ENCODE peak calls at places on chromosomes 16 and 17, in ten cellular contexts. O is fibroblast of lung; Y is fibroblast of mammary gland; P is CD8-positive, alpha-beta T cell; Q is ovary; X is lower leg skin; C is cardiac muscle cell; K is D341Med; L is fibroblast of pulmonary artery; S is psoas muscle. F is an unnamed sample.

GRCh38 chr16:47139561-47140185 is 4.1 kb downstream of the NETO2 start:
- DNase-seq in K (no peak), O (peak), P (no peak), S (no peak), X (no peak), Y (peak), C (no peak), L (no peak), Q (no peak), F (no peak)

GRCh38 chr16:14499110-14499509 is 130.9 kb downstream of the PARN start:
- DNase-seq in P (no peak), K (no peak), S (no peak), O (no peak), Y (no peak), X (no peak), L (no peak), C (no peak), Q (no peak), F (no peak)

GRCh38 chr17:5785867-5786509 is 201.7 kb upstream of the NLRP1 start:
- DNase-seq in Q (no peak), K (no peak), O (peak), S (no peak), C (no peak), L (peak), Y (peak), P (no peak), X (no peak), F (no peak)

GRCh38 chr16:31754998-31755615 is 118.5 kb upstream of the ZNF267 start:
- DNase-seq in Q (no peak), L (peak), C (no peak), S (no peak), X (no peak), O (no peak), K (no peak), Y (no peak), P (no peak), F (no peak)

GRCh38 chr16:14649816-14650215 is 17.1 kb downstream of the BFAR start:
- DNase-seq in K (no peak), Q (no peak), L (no peak), S (no peak), Y (no peak), C (no peak), O (no peak), P (no peak), X (no peak), F (no peak)

GRCh38 chr16:29961127-29961478 is 776 bp upstream of the TMEM219 start:
- DNase-seq in S (no peak), X (no peak), O (no peak), L (no peak), K (peak), P (no peak), C (no peak), Y (no peak), Q (no peak), F (no peak)

GRCh38 chr17:49779730-49780220 is 8.7 kb upstream of the KAT7 start:
- DNase-seq in Q (peak), P (no peak), S (no peak), K (peak), C (peak), O (peak), Y (peak), L (peak), X (no peak), F (peak)

GRCh38 chr17:59165933-59166342 is 10.4 kb downstream of the PRR11 start:
- DNase-seq in C (peak), O (peak), P (peak), S (no peak), Q (no peak), X (no peak), Y (peak), K (peak), L (peak), F (no peak)

GRCh38 chr17:67862614-67863217 is 37.4 kb downstream of the BPTF start:
- DNase-seq in L (no peak), P (no peak), O (no peak), X (no peak), Y (no peak), C (no peak), S (no peak), K (no peak), Q (no peak), F (no peak)

GRCh38 chr17:62644487-62645173 is 17.2 kb downstream of the MRC2 start:
- DNase-seq in Y (no peak), K (peak), S (no peak), P (no peak), L (no peak), C (no peak), X (no peak), O (no peak), Q (no peak), F (no peak)

GRCh38 chr16:57025941-57026777 is 36.8 kb downstream of the NLRC5 start:
- DNase-seq in P (no peak), O (no peak), K (no peak), Q (no peak), X (no peak), Y (no peak), C (no peak), L (no peak), S (no peak), F (no peak)

GRCh38 chr17:48541574-48542113 is 3.3 kb downstream of the HOXB2 start:
- DNase-seq in C (peak), Y (peak), P (peak), L (peak), S (peak), Q (peak), O (no peak), X (peak), K (no peak), F (no peak)

GRCh38 chr17:4852504-4853075 is 19.4 kb downstream of the MINK1 start:
- DNase-seq in O (peak), C (peak), K (no peak), L (peak), Q (no peak), P (no peak), S (no peak), X (no peak), Y (peak), F (no peak)